ENCODE peak calls at places on chromosomes 7 and 10, in nine cellular contexts. One of them, this sample, is unnamed.

GRCh38 chr7:24926623-24927539 is 53.1 kb downstream of the OSBPL3 start:
- DNase-seq in posterior vena cava: no peak
- DNase-seq in activated CD4-positive, alpha-beta T cell treated with anti-CD3 and anti-CD28 coated beads for 4 hours: no peak
- DNase-seq in endothelial cell: no peak
- DNase-seq in NCI-H2171 treated with DMSO at 0.1 percent for 48 hours: no peak
- DNase-seq in substantia nigra: no peak
- DNase-seq in NCI-H2081: no peak
- DNase-seq in NCI-H187: no peak
- DNase-seq in cortex of kidney: no peak
- DNase-seq in this sample: no peak

GRCh38 chr10:60048146-60048545 is 141.8 kb upstream of the CCDC6 start:
- DNase-seq in posterior vena cava: no peak
- DNase-seq in activated CD4-positive, alpha-beta T cell treated with anti-CD3 and anti-CD28 coated beads for 4 hours: no peak
- DNase-seq in endothelial cell: peak
- DNase-seq in NCI-H2171 treated with DMSO at 0.1 percent for 48 hours: no peak
- DNase-seq in substantia nigra: no peak
- DNase-seq in NCI-H2081: peak
- DNase-seq in NCI-H187: no peak
- DNase-seq in cortex of kidney: no peak
- DNase-seq in this sample: no peak

GRCh38 chr7:119197872-119198527 is 973.5 kb downstream of the ANKRD7 start:
- DNase-seq in posterior vena cava: peak
- DNase-seq in activated CD4-positive, alpha-beta T cell treated with anti-CD3 and anti-CD28 coated beads for 4 hours: no peak
- DNase-seq in endothelial cell: peak
- DNase-seq in NCI-H2171 treated with DMSO at 0.1 percent for 48 hours: peak
- DNase-seq in substantia nigra: no peak
- DNase-seq in NCI-H2081: peak
- DNase-seq in NCI-H187: no peak
- DNase-seq in cortex of kidney: no peak
- DNase-seq in this sample: no peak

GRCh38 chr10:17062009-17062408 is 67.6 kb downstream of the CUBN start:
- DNase-seq in posterior vena cava: no peak
- DNase-seq in activated CD4-positive, alpha-beta T cell treated with anti-CD3 and anti-CD28 coated beads for 4 hours: no peak
- DNase-seq in endothelial cell: no peak
- DNase-seq in NCI-H2171 treated with DMSO at 0.1 percent for 48 hours: no peak
- DNase-seq in substantia nigra: no peak
- DNase-seq in NCI-H2081: no peak
- DNase-seq in NCI-H187: no peak
- DNase-seq in cortex of kidney: no peak
- DNase-seq in this sample: no peak

GRCh38 chr10:310371-310770 is 175.1 kb downstream of the ZMYND11 start:
- DNase-seq in posterior vena cava: no peak
- DNase-seq in activated CD4-positive, alpha-beta T cell treated with anti-CD3 and anti-CD28 coated beads for 4 hours: no peak
- DNase-seq in endothelial cell: no peak
- DNase-seq in NCI-H2171 treated with DMSO at 0.1 percent for 48 hours: no peak
- DNase-seq in substantia nigra: no peak
- DNase-seq in NCI-H2081: no peak
- DNase-seq in NCI-H187: no peak
- DNase-seq in cortex of kidney: no peak
- DNase-seq in this sample: no peak

GRCh38 chr7:91941450-91941849 is 788 bp downstream of the AKAP9 start:
- DNase-seq in posterior vena cava: no peak
- DNase-seq in activated CD4-positive, alpha-beta T cell treated with anti-CD3 and anti-CD28 coated beads for 4 hours: peak
- DNase-seq in endothelial cell: peak
- DNase-seq in NCI-H2171 treated with DMSO at 0.1 percent for 48 hours: peak
- DNase-seq in substantia nigra: no peak
- DNase-seq in NCI-H2081: peak
- DNase-seq in NCI-H187: peak
- DNase-seq in cortex of kidney: no peak
- DNase-seq in this sample: no peak

GRCh38 chr7:38880035-38880434 is 29.0 kb downstream of the VPS41 start:
- DNase-seq in posterior vena cava: no peak
- DNase-seq in activated CD4-positive, alpha-beta T cell treated with anti-CD3 and anti-CD28 coated beads for 4 hours: no peak
- DNase-seq in endothelial cell: no peak
- DNase-seq in NCI-H2171 treated with DMSO at 0.1 percent for 48 hours: no peak
- DNase-seq in substantia nigra: no peak
- DNase-seq in NCI-H2081: no peak
- DNase-seq in NCI-H187: no peak
- DNase-seq in cortex of kidney: no peak
- DNase-seq in this sample: no peak

GRCh38 chr10:5975641-5976473 is 1.5 kb downstream of the IL15RA start:
- DNase-seq in posterior vena cava: no peak
- DNase-seq in activated CD4-positive, alpha-beta T cell treated with anti-CD3 and anti-CD28 coated beads for 4 hours: peak
- DNase-seq in endothelial cell: no peak
- DNase-seq in NCI-H2171 treated with DMSO at 0.1 percent for 48 hours: no peak
- DNase-seq in substantia nigra: no peak
- DNase-seq in NCI-H2081: no peak
- DNase-seq in NCI-H187: no peak
- DNase-seq in cortex of kidney: no peak
- DNase-seq in this sample: peak

GRCh38 chr10:28241766-28242399 is 61.0 kb downstream of the MPP7 start:
- DNase-seq in posterior vena cava: no peak
- DNase-seq in activated CD4-positive, alpha-beta T cell treated with anti-CD3 and anti-CD28 coated beads for 4 hours: peak
- DNase-seq in endothelial cell: peak
- DNase-seq in NCI-H2171 treated with DMSO at 0.1 percent for 48 hours: peak
- DNase-seq in substantia nigra: no peak
- DNase-seq in NCI-H2081: peak
- DNase-seq in NCI-H187: peak
- DNase-seq in cortex of kidney: no peak
- DNase-seq in this sample: peak

GRCh38 chr10:102715880-102716279 is 1.4 kb downstream of the SFXN2 start:
- DNase-seq in posterior vena cava: no peak
- DNase-seq in activated CD4-positive, alpha-beta T cell treated with anti-CD3 and anti-CD28 coated beads for 4 hours: no peak
- DNase-seq in endothelial cell: no peak
- DNase-seq in NCI-H2171 treated with DMSO at 0.1 percent for 48 hours: peak
- DNase-seq in substantia nigra: no peak
- DNase-seq in NCI-H2081: no peak
- DNase-seq in NCI-H187: no peak
- DNase-seq in cortex of kidney: no peak
- DNase-seq in this sample: no peak

GRCh38 chr7:70498232-70498631 is 633.7 kb upstream of the GALNT17 start:
- DNase-seq in posterior vena cava: no peak
- DNase-seq in activated CD4-positive, alpha-beta T cell treated with anti-CD3 and anti-CD28 coated beads for 4 hours: no peak
- DNase-seq in endothelial cell: no peak
- DNase-seq in NCI-H2171 treated with DMSO at 0.1 percent for 48 hours: peak
- DNase-seq in substantia nigra: no peak
- DNase-seq in NCI-H2081: no peak
- DNase-seq in NCI-H187: peak
- DNase-seq in cortex of kidney: no peak
- DNase-seq in this sample: no peak

GRCh38 chr7:157851501-157852067 is 514.8 kb downstream of the DNAJB6 start:
- DNase-seq in posterior vena cava: peak
- DNase-seq in activated CD4-positive, alpha-beta T cell treated with anti-CD3 and anti-CD28 coated beads for 4 hours: peak
- DNase-seq in endothelial cell: no peak
- DNase-seq in NCI-H2171 treated with DMSO at 0.1 percent for 48 hours: peak
- DNase-seq in substantia nigra: no peak
- DNase-seq in NCI-H2081: peak
- DNase-seq in NCI-H187: peak
- DNase-seq in cortex of kidney: no peak
- DNase-seq in this sample: peak

GRCh38 chr7:45691155-45691656 is 117.0 kb downstream of the ADCY1 start:
- DNase-seq in posterior vena cava: peak
- DNase-seq in activated CD4-positive, alpha-beta T cell treated with anti-CD3 and anti-CD28 coated beads for 4 hours: no peak
- DNase-seq in endothelial cell: no peak
- DNase-seq in NCI-H2171 treated with DMSO at 0.1 percent for 48 hours: no peak
- DNase-seq in substantia nigra: no peak
- DNase-seq in NCI-H2081: peak
- DNase-seq in NCI-H187: no peak
- DNase-seq in cortex of kidney: no peak
- DNase-seq in this sample: no peak

GRCh38 chr7:113684165-113684564 is 234.6 kb downstream of the PPP1R3A start:
- DNase-seq in posterior vena cava: no peak
- DNase-seq in activated CD4-positive, alpha-beta T cell treated with anti-CD3 and anti-CD28 coated beads for 4 hours: no peak
- DNase-seq in endothelial cell: no peak
- DNase-seq in NCI-H2171 treated with DMSO at 0.1 percent for 48 hours: no peak
- DNase-seq in substantia nigra: no peak
- DNase-seq in NCI-H2081: no peak
- DNase-seq in NCI-H187: no peak
- DNase-seq in cortex of kidney: no peak
- DNase-seq in this sample: no peak

GRCh38 chr10:84335516-84335915 is 7.1 kb downstream of the CCSER2 start:
- DNase-seq in posterior vena cava: no peak
- DNase-seq in activated CD4-positive, alpha-beta T cell treated with anti-CD3 and anti-CD28 coated beads for 4 hours: no peak
- DNase-seq in endothelial cell: no peak
- DNase-seq in NCI-H2171 treated with DMSO at 0.1 percent for 48 hours: no peak
- DNase-seq in substantia nigra: no peak
- DNase-seq in NCI-H2081: no peak
- DNase-seq in NCI-H187: no peak
- DNase-seq in cortex of kidney: no peak
- DNase-seq in this sample: no peak

GRCh38 chr10:100033766-100034418 is 24.1 kb upstream of the DNMBP start:
- DNase-seq in posterior vena cava: no peak
- DNase-seq in activated CD4-positive, alpha-beta T cell treated with anti-CD3 and anti-CD28 coated beads for 4 hours: no peak
- DNase-seq in endothelial cell: no peak
- DNase-seq in NCI-H2171 treated with DMSO at 0.1 percent for 48 hours: no peak
- DNase-seq in substantia nigra: no peak
- DNase-seq in NCI-H2081: no peak
- DNase-seq in NCI-H187: no peak
- DNase-seq in cortex of kidney: no peak
- DNase-seq in this sample: no peak

GRCh38 chr10:105070249-105070648 is 429.2 kb downstream of the SORCS3 start:
- DNase-seq in posterior vena cava: no peak
- DNase-seq in activated CD4-positive, alpha-beta T cell treated with anti-CD3 and anti-CD28 coated beads for 4 hours: no peak
- DNase-seq in endothelial cell: no peak
- DNase-seq in NCI-H2171 treated with DMSO at 0.1 percent for 48 hours: no peak
- DNase-seq in substantia nigra: no peak
- DNase-seq in NCI-H2081: no peak
- DNase-seq in NCI-H187: no peak
- DNase-seq in cortex of kidney: no peak
- DNase-seq in this sample: no peak

GRCh38 chr10:22554481-22555182 is 159.7 kb downstream of the PIP4K2A start:
- DNase-seq in posterior vena cava: peak
- DNase-seq in activated CD4-positive, alpha-beta T cell treated with anti-CD3 and anti-CD28 coated beads for 4 hours: no peak
- DNase-seq in endothelial cell: no peak
- DNase-seq in NCI-H2171 treated with DMSO at 0.1 percent for 48 hours: no peak
- DNase-seq in substantia nigra: peak
- DNase-seq in NCI-H2081: peak
- DNase-seq in NCI-H187: peak
- DNase-seq in cortex of kidney: no peak
- DNase-seq in this sample: no peak

GRCh38 chr7:142583424-142583823 is 165.8 kb upstream of the PRSS1 start:
- DNase-seq in posterior vena cava: no peak
- DNase-seq in activated CD4-positive, alpha-beta T cell treated with anti-CD3 and anti-CD28 coated beads for 4 hours: peak
- DNase-seq in endothelial cell: no peak
- DNase-seq in NCI-H2171 treated with DMSO at 0.1 percent for 48 hours: no peak
- DNase-seq in substantia nigra: no peak
- DNase-seq in NCI-H2081: no peak
- DNase-seq in NCI-H187: no peak
- DNase-seq in cortex of kidney: no peak
- DNase-seq in this sample: no peak

GRCh38 chr10:32104181-32104580 is 48.0 kb upstream of the KIF5B start:
- DNase-seq in posterior vena cava: no peak
- DNase-seq in activated CD4-positive, alpha-beta T cell treated with anti-CD3 and anti-CD28 coated beads for 4 hours: no peak
- DNase-seq in endothelial cell: no peak
- DNase-seq in NCI-H2171 treated with DMSO at 0.1 percent for 48 hours: no peak
- DNase-seq in substantia nigra: no peak
- DNase-seq in NCI-H2081: no peak
- DNase-seq in NCI-H187: no peak
- DNase-seq in cortex of kidney: no peak
- DNase-seq in this sample: no peak

GRCh38 chr7:128812514-128813168 is 17.6 kb upstream of the FLNC start:
- DNase-seq in posterior vena cava: peak
- DNase-seq in activated CD4-positive, alpha-beta T cell treated with anti-CD3 and anti-CD28 coated beads for 4 hours: no peak
- DNase-seq in endothelial cell: no peak
- DNase-seq in NCI-H2171 treated with DMSO at 0.1 percent for 48 hours: no peak
- DNase-seq in substantia nigra: no peak
- DNase-seq in NCI-H2081: peak
- DNase-seq in NCI-H187: no peak
- DNase-seq in cortex of kidney: no peak
- DNase-seq in this sample: no peak

GRCh38 chr10:21184216-21184615 is 287.1 kb upstream of the NEBL start:
- DNase-seq in posterior vena cava: no peak
- DNase-seq in activated CD4-positive, alpha-beta T cell treated with anti-CD3 and anti-CD28 coated beads for 4 hours: no peak
- DNase-seq in endothelial cell: no peak
- DNase-seq in NCI-H2171 treated with DMSO at 0.1 percent for 48 hours: peak
- DNase-seq in substantia nigra: no peak
- DNase-seq in NCI-H2081: peak
- DNase-seq in NCI-H187: no peak
- DNase-seq in cortex of kidney: no peak
- DNase-seq in this sample: no peak

GRCh38 chr10:117087521-117087920 is 50.5 kb downstream of the VAX1 start:
- DNase-seq in posterior vena cava: no peak
- DNase-seq in activated CD4-positive, alpha-beta T cell treated with anti-CD3 and anti-CD28 coated beads for 4 hours: no peak
- DNase-seq in endothelial cell: no peak
- DNase-seq in NCI-H2171 treated with DMSO at 0.1 percent for 48 hours: no peak
- DNase-seq in substantia nigra: no peak
- DNase-seq in NCI-H2081: no peak
- DNase-seq in NCI-H187: no peak
- DNase-seq in cortex of kidney: no peak
- DNase-seq in this sample: no peak

GRCh38 chr7:7570584-7570983 is 3.9 kb downstream of the MIOS start:
- DNase-seq in posterior vena cava: no peak
- DNase-seq in activated CD4-positive, alpha-beta T cell treated with anti-CD3 and anti-CD28 coated beads for 4 hours: no peak
- DNase-seq in endothelial cell: no peak
- DNase-seq in NCI-H2171 treated with DMSO at 0.1 percent for 48 hours: no peak
- DNase-seq in substantia nigra: no peak
- DNase-seq in NCI-H2081: no peak
- DNase-seq in NCI-H187: no peak
- DNase-seq in cortex of kidney: no peak
- DNase-seq in this sample: no peak

GRCh38 chr7:29612596-29612995 is 49.0 kb downstream of the PRR15 start:
- DNase-seq in posterior vena cava: no peak
- DNase-seq in activated CD4-positive, alpha-beta T cell treated with anti-CD3 and anti-CD28 coated beads for 4 hours: no peak
- DNase-seq in endothelial cell: no peak
- DNase-seq in NCI-H2171 treated with DMSO at 0.1 percent for 48 hours: no peak
- DNase-seq in substantia nigra: no peak
- DNase-seq in NCI-H2081: no peak
- DNase-seq in NCI-H187: no peak
- DNase-seq in cortex of kidney: no peak
- DNase-seq in this sample: no peak